ENCODE peak calls at places on chromosome 9, in nine cellular contexts. One of them, this sample, is unnamed.

GRCh38 chr9:85322592-85322991 is 419.2 kb downstream of the AGTPBP1 start:
- DNase-seq in right lobe of liver: no peak
- DNase-seq in CD8-positive, alpha-beta T cell: no peak
- DNase-seq in adrenal gland: no peak
- DNase-seq in HFFc6: no peak
- DNase-seq in colonic mucosa: no peak
- DNase-seq in heart left ventricle: no peak
- DNase-seq in transverse colon: no peak
- DNase-seq in uterus: no peak
- DNase-seq in this sample: no peak

GRCh38 chr9:120443489-120443888 is 136.5 kb downstream of the CDK5RAP2 start:
- DNase-seq in right lobe of liver: no peak
- DNase-seq in CD8-positive, alpha-beta T cell: no peak
- DNase-seq in adrenal gland: no peak
- DNase-seq in HFFc6: peak
- DNase-seq in colonic mucosa: no peak
- DNase-seq in heart left ventricle: no peak
- DNase-seq in transverse colon: no peak
- DNase-seq in uterus: no peak
- DNase-seq in this sample: no peak

GRCh38 chr9:76912631-76913275 is 6.8 kb upstream of the PRUNE2 start:
- DNase-seq in right lobe of liver: no peak
- DNase-seq in CD8-positive, alpha-beta T cell: no peak
- DNase-seq in adrenal gland: no peak
- DNase-seq in HFFc6: peak
- DNase-seq in colonic mucosa: no peak
- DNase-seq in heart left ventricle: no peak
- DNase-seq in transverse colon: no peak
- DNase-seq in uterus: no peak
- DNase-seq in this sample: peak

GRCh38 chr9:112411626-112412027 is 31.7 kb downstream of the HSDL2 start:
- DNase-seq in right lobe of liver: no peak
- DNase-seq in CD8-positive, alpha-beta T cell: no peak
- DNase-seq in adrenal gland: no peak
- DNase-seq in HFFc6: no peak
- DNase-seq in colonic mucosa: no peak
- DNase-seq in heart left ventricle: no peak
- DNase-seq in transverse colon: no peak
- DNase-seq in uterus: no peak
- DNase-seq in this sample: no peak

GRCh38 chr9:86093788-86094555 is 5.4 kb downstream of the GOLM1 start:
- DNase-seq in right lobe of liver: peak
- DNase-seq in CD8-positive, alpha-beta T cell: no peak
- DNase-seq in adrenal gland: no peak
- DNase-seq in HFFc6: no peak
- DNase-seq in colonic mucosa: peak
- DNase-seq in heart left ventricle: peak
- DNase-seq in transverse colon: peak
- DNase-seq in uterus: no peak
- DNase-seq in this sample: no peak

GRCh38 chr9:126559296-126559695 is 54.4 kb upstream of the LMX1B start:
- DNase-seq in right lobe of liver: no peak
- DNase-seq in CD8-positive, alpha-beta T cell: no peak
- DNase-seq in adrenal gland: no peak
- DNase-seq in HFFc6: no peak
- DNase-seq in colonic mucosa: no peak
- DNase-seq in heart left ventricle: no peak
- DNase-seq in transverse colon: no peak
- DNase-seq in uterus: no peak
- DNase-seq in this sample: no peak

GRCh38 chr9:68567565-68567964 is 26.9 kb upstream of the TMEM252 start:
- DNase-seq in right lobe of liver: no peak
- DNase-seq in CD8-positive, alpha-beta T cell: no peak
- DNase-seq in adrenal gland: no peak
- DNase-seq in HFFc6: no peak
- DNase-seq in colonic mucosa: no peak
- DNase-seq in heart left ventricle: no peak
- DNase-seq in transverse colon: no peak
- DNase-seq in uterus: no peak
- DNase-seq in this sample: no peak

GRCh38 chr9:19934301-19934868 is 145.5 kb upstream of the SLC24A2 start:
- DNase-seq in right lobe of liver: peak
- DNase-seq in CD8-positive, alpha-beta T cell: no peak
- DNase-seq in adrenal gland: peak
- DNase-seq in HFFc6: peak
- DNase-seq in colonic mucosa: peak
- DNase-seq in heart left ventricle: peak
- DNase-seq in transverse colon: peak
- DNase-seq in uterus: no peak
- DNase-seq in this sample: no peak

GRCh38 chr9:94478755-94479730 is 75.8 kb upstream of the PCAT7 start:
- DNase-seq in right lobe of liver: no peak
- DNase-seq in CD8-positive, alpha-beta T cell: no peak
- DNase-seq in adrenal gland: no peak
- DNase-seq in HFFc6: no peak
- DNase-seq in colonic mucosa: no peak
- DNase-seq in heart left ventricle: no peak
- DNase-seq in transverse colon: no peak
- DNase-seq in uterus: no peak
- DNase-seq in this sample: no peak

GRCh38 chr9:37582548-37583157 is 6.5 kb upstream of the FBXO10 start:
- DNase-seq in right lobe of liver: no peak
- DNase-seq in CD8-positive, alpha-beta T cell: no peak
- DNase-seq in adrenal gland: no peak
- DNase-seq in HFFc6: peak
- DNase-seq in colonic mucosa: no peak
- DNase-seq in heart left ventricle: no peak
- DNase-seq in transverse colon: no peak
- DNase-seq in uterus: no peak
- DNase-seq in this sample: no peak

GRCh38 chr9:91059713-91060112 is 258.1 kb downstream of the SYK start:
- DNase-seq in right lobe of liver: no peak
- DNase-seq in CD8-positive, alpha-beta T cell: no peak
- DNase-seq in adrenal gland: no peak
- DNase-seq in HFFc6: peak
- DNase-seq in colonic mucosa: no peak
- DNase-seq in heart left ventricle: no peak
- DNase-seq in transverse colon: no peak
- DNase-seq in uterus: no peak
- DNase-seq in this sample: no peak

GRCh38 chr9:82991684-82992083 is 71.3 kb downstream of the RASEF start:
- DNase-seq in right lobe of liver: no peak
- DNase-seq in CD8-positive, alpha-beta T cell: no peak
- DNase-seq in adrenal gland: no peak
- DNase-seq in HFFc6: no peak
- DNase-seq in colonic mucosa: no peak
- DNase-seq in heart left ventricle: peak
- DNase-seq in transverse colon: no peak
- DNase-seq in uterus: no peak
- DNase-seq in this sample: no peak

GRCh38 chr9:137791947-137792346 is 85.6 kb upstream of the CACNA1B start:
- DNase-seq in right lobe of liver: no peak
- DNase-seq in CD8-positive, alpha-beta T cell: no peak
- DNase-seq in adrenal gland: no peak
- DNase-seq in HFFc6: no peak
- DNase-seq in colonic mucosa: no peak
- DNase-seq in heart left ventricle: no peak
- DNase-seq in transverse colon: no peak
- DNase-seq in uterus: no peak
- DNase-seq in this sample: no peak

GRCh38 chr9:136182850-136183422 is 22.0 kb downstream of the LHX3 start:
- DNase-seq in right lobe of liver: no peak
- DNase-seq in CD8-positive, alpha-beta T cell: no peak
- DNase-seq in adrenal gland: no peak
- DNase-seq in HFFc6: no peak
- DNase-seq in colonic mucosa: no peak
- DNase-seq in heart left ventricle: no peak
- DNase-seq in transverse colon: no peak
- DNase-seq in uterus: no peak
- DNase-seq in this sample: no peak
- TF ChIP-seq CTCF in right lobe of liver: no peak
- TF ChIP-seq CTCF in CD8-positive, alpha-beta T cell: no peak
- TF ChIP-seq CTCF in adrenal gland: no peak
- TF ChIP-seq CTCF in HFFc6: no peak
- TF ChIP-seq CTCF in colonic mucosa: no peak
- TF ChIP-seq CTCF in heart left ventricle: no peak
- TF ChIP-seq CTCF in transverse colon: no peak
- TF ChIP-seq CTCF in uterus: no peak
- TF ChIP-seq CTCF in this sample: no peak

GRCh38 chr9:113873926-113874325 is 2.2 kb upstream of the ZNF618 start:
- DNase-seq in right lobe of liver: no peak
- DNase-seq in CD8-positive, alpha-beta T cell: no peak
- DNase-seq in adrenal gland: no peak
- DNase-seq in HFFc6: no peak
- DNase-seq in colonic mucosa: no peak
- DNase-seq in heart left ventricle: no peak
- DNase-seq in transverse colon: no peak
- DNase-seq in uterus: no peak
- DNase-seq in this sample: no peak

GRCh38 chr9:113872485-113873143 is 3.5 kb upstream of the ZNF618 start:
- DNase-seq in right lobe of liver: no peak
- DNase-seq in CD8-positive, alpha-beta T cell: no peak
- DNase-seq in adrenal gland: no peak
- DNase-seq in HFFc6: no peak
- DNase-seq in colonic mucosa: no peak
- DNase-seq in heart left ventricle: no peak
- DNase-seq in transverse colon: no peak
- DNase-seq in uterus: no peak
- DNase-seq in this sample: no peak

GRCh38 chr9:113873446-113873845 is 2.7 kb upstream of the ZNF618 start:
- DNase-seq in right lobe of liver: no peak
- DNase-seq in CD8-positive, alpha-beta T cell: no peak
- DNase-seq in adrenal gland: no peak
- DNase-seq in HFFc6: no peak
- DNase-seq in colonic mucosa: no peak
- DNase-seq in heart left ventricle: no peak
- DNase-seq in transverse colon: no peak
- DNase-seq in uterus: no peak
- DNase-seq in this sample: no peak

GRCh38 chr9:113863345-113863744 is 12.8 kb upstream of the ZNF618 start:
- DNase-seq in right lobe of liver: no peak
- DNase-seq in CD8-positive, alpha-beta T cell: no peak
- DNase-seq in adrenal gland: no peak
- DNase-seq in HFFc6: no peak
- DNase-seq in colonic mucosa: no peak
- DNase-seq in heart left ventricle: no peak
- DNase-seq in transverse colon: no peak
- DNase-seq in uterus: no peak
- DNase-seq in this sample: no peak

GRCh38 chr9:113868501-113868900 is 7.6 kb upstream of the ZNF618 start:
- DNase-seq in right lobe of liver: no peak
- DNase-seq in CD8-positive, alpha-beta T cell: no peak
- DNase-seq in adrenal gland: no peak
- DNase-seq in HFFc6: no peak
- DNase-seq in colonic mucosa: no peak
- DNase-seq in heart left ventricle: no peak
- DNase-seq in transverse colon: no peak
- DNase-seq in uterus: no peak
- DNase-seq in this sample: no peak
- TF ChIP-seq CTCF in right lobe of liver: no peak
- TF ChIP-seq CTCF in CD8-positive, alpha-beta T cell: no peak
- TF ChIP-seq CTCF in adrenal gland: no peak
- TF ChIP-seq CTCF in HFFc6: no peak
- TF ChIP-seq CTCF in colonic mucosa: no peak
- TF ChIP-seq CTCF in heart left ventricle: no peak
- TF ChIP-seq CTCF in transverse colon: no peak
- TF ChIP-seq CTCF in uterus: no peak
- TF ChIP-seq CTCF in this sample: no peak

GRCh38 chr9:124415852-124416484 is 726 bp upstream of the PSMB7 start:
- DNase-seq in right lobe of liver: no peak
- DNase-seq in CD8-positive, alpha-beta T cell: no peak
- DNase-seq in adrenal gland: no peak
- DNase-seq in HFFc6: no peak
- DNase-seq in colonic mucosa: no peak
- DNase-seq in heart left ventricle: no peak
- DNase-seq in transverse colon: no peak
- DNase-seq in uterus: no peak
- DNase-seq in this sample: no peak

GRCh38 chr9:124423155-124423554 is 7.9 kb upstream of the PSMB7 start:
- DNase-seq in right lobe of liver: no peak
- DNase-seq in CD8-positive, alpha-beta T cell: no peak
- DNase-seq in adrenal gland: no peak
- DNase-seq in HFFc6: no peak
- DNase-seq in colonic mucosa: no peak
- DNase-seq in heart left ventricle: no peak
- DNase-seq in transverse colon: no peak
- DNase-seq in uterus: no peak
- DNase-seq in this sample: no peak

GRCh38 chr9:124420991-124421543 is 5.8 kb upstream of the PSMB7 start:
- DNase-seq in right lobe of liver: no peak
- DNase-seq in CD8-positive, alpha-beta T cell: no peak
- DNase-seq in adrenal gland: peak
- DNase-seq in HFFc6: peak
- DNase-seq in colonic mucosa: no peak
- DNase-seq in heart left ventricle: no peak
- DNase-seq in transverse colon: no peak
- DNase-seq in uterus: no peak
- DNase-seq in this sample: no peak

GRCh38 chr9:124423591-124423990 is 8.3 kb upstream of the PSMB7 start:
- DNase-seq in right lobe of liver: no peak
- DNase-seq in CD8-positive, alpha-beta T cell: no peak
- DNase-seq in adrenal gland: peak
- DNase-seq in HFFc6: no peak
- DNase-seq in colonic mucosa: no peak
- DNase-seq in heart left ventricle: no peak
- DNase-seq in transverse colon: no peak
- DNase-seq in uterus: no peak
- DNase-seq in this sample: no peak

DNA sequence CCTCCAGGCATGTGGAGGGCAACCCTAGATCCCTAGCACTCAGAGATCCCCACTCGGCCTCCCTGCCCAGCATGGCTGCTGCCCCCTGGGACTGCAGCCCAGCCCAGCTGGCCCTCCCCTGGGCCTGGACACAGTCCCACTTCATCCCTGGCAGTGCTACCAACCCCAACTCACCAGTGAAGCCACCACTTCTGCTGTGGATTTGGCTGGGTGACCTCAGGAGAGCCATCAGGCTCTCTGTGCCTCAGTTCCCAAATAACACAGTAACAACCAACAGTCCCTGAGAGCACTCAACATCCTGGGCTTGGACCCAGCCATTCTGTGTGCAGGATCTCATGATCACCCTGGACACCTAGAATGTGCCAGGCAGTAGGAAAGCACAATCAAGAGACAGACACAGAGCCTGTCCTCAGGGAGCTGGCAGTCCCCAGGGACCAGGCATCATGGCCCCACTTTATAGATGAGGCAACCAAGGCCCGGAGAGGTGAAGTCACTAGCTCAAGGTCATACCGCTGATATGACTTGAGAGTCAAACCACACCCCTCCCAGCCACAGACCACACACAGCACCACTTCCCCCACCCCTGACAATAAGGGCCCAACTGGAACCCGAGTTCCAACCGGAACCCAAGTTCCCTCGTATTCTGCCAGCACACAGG is 4.7 kb upstream of the PSMB7 start:
- DNase-seq in right lobe of liver: no peak
- DNase-seq in CD8-positive, alpha-beta T cell: no peak
- DNase-seq in adrenal gland: no peak
- DNase-seq in HFFc6: no peak
- DNase-seq in colonic mucosa: no peak
- DNase-seq in heart left ventricle: no peak
- DNase-seq in transverse colon: no peak
- DNase-seq in uterus: no peak
- DNase-seq in this sample: no peak
- TF ChIP-seq CTCF in right lobe of liver: no peak
- TF ChIP-seq CTCF in CD8-positive, alpha-beta T cell: peak
- TF ChIP-seq CTCF in adrenal gland: peak
- TF ChIP-seq CTCF in HFFc6: peak
- TF ChIP-seq CTCF in colonic mucosa: peak
- TF ChIP-seq CTCF in heart left ventricle: peak
- TF ChIP-seq CTCF in transverse colon: no peak
- TF ChIP-seq CTCF in uterus: no peak
- TF ChIP-seq CTCF in this sample: no peak

GRCh38 chr9:79470957-79471356 is 100.8 kb upstream of the TLE4 start:
- DNase-seq in right lobe of liver: no peak
- DNase-seq in CD8-positive, alpha-beta T cell: no peak
- DNase-seq in adrenal gland: no peak
- DNase-seq in HFFc6: no peak
- DNase-seq in colonic mucosa: no peak
- DNase-seq in heart left ventricle: no peak
- DNase-seq in transverse colon: no peak
- DNase-seq in uterus: no peak
- DNase-seq in this sample: no peak
- TF ChIP-seq CTCF in right lobe of liver: no peak
- TF ChIP-seq CTCF in CD8-positive, alpha-beta T cell: no peak
- TF ChIP-seq CTCF in adrenal gland: no peak
- TF ChIP-seq CTCF in HFFc6: no peak
- TF ChIP-seq CTCF in colonic mucosa: no peak
- TF ChIP-seq CTCF in heart left ventricle: no peak
- TF ChIP-seq CTCF in transverse colon: no peak
- TF ChIP-seq CTCF in uterus: no peak
- TF ChIP-seq CTCF in this sample: no peak